ENCODE peak calls at places on chromosomes 1 and 21, in ten cellular contexts. One of them, this sample, is unnamed.

GRCh38 chr1:234782057-234782800 is 172.3 kb upstream of the IRF2BP2 start:
- DNase-seq in brain microvascular endothelial cell: no peak
- DNase-seq in uterus: no peak
- DNase-seq in keratinocyte: no peak
- DNase-seq in body of pancreas: no peak
- DNase-seq in astrocyte of the spinal cord: peak
- DNase-seq in astrocyte: no peak
- DNase-seq in psoas muscle: no peak
- DNase-seq in pancreas: no peak
- DNase-seq in kidney: no peak
- DNase-seq in this sample: no peak

GRCh38 chr1:184212649-184213314 is 161.3 kb downstream of the TSEN15 start:
- DNase-seq in body of pancreas: peak
- DNase-seq in pancreas: no peak
- DNase-seq in psoas muscle: no peak
- DNase-seq in uterus: peak
- DNase-seq in keratinocyte: peak
- DNase-seq in astrocyte: peak
- DNase-seq in brain microvascular endothelial cell: peak
- DNase-seq in kidney: peak
- DNase-seq in astrocyte of the spinal cord: peak
- DNase-seq in this sample: peak

GRCh38 chr1:54499097-54500029 is 48.7 kb upstream of the ACOT11 start:
- DNase-seq in body of pancreas: peak
- DNase-seq in psoas muscle: no peak
- DNase-seq in astrocyte of the spinal cord: peak
- DNase-seq in uterus: peak
- DNase-seq in keratinocyte: no peak
- DNase-seq in astrocyte: no peak
- DNase-seq in kidney: peak
- DNase-seq in pancreas: peak
- DNase-seq in brain microvascular endothelial cell: peak
- DNase-seq in this sample: no peak

GRCh38 chr21:46295177-46295711 is 9.1 kb downstream of the YBEY start:
- DNase-seq in body of pancreas: no peak
- DNase-seq in pancreas: no peak
- DNase-seq in kidney: no peak
- DNase-seq in astrocyte of the spinal cord: peak
- DNase-seq in psoas muscle: peak
- DNase-seq in uterus: no peak
- DNase-seq in brain microvascular endothelial cell: peak
- DNase-seq in keratinocyte: no peak
- DNase-seq in astrocyte: peak
- DNase-seq in this sample: no peak

GRCh38 chr1:159000627-159001026 is 9.1 kb upstream of the IFI16 start:
- DNase-seq in keratinocyte: no peak
- DNase-seq in pancreas: peak
- DNase-seq in astrocyte: peak
- DNase-seq in uterus: peak
- DNase-seq in astrocyte of the spinal cord: peak
- DNase-seq in kidney: peak
- DNase-seq in brain microvascular endothelial cell: peak
- DNase-seq in body of pancreas: peak
- DNase-seq in psoas muscle: peak
- DNase-seq in this sample: peak

GRCh38 chr1:21340230-21340564 is 49.9 kb upstream of the ECE1 start:
- DNase-seq in uterus: no peak
- DNase-seq in body of pancreas: peak
- DNase-seq in astrocyte: no peak
- DNase-seq in pancreas: peak
- DNase-seq in brain microvascular endothelial cell: no peak
- DNase-seq in kidney: no peak
- DNase-seq in psoas muscle: peak
- DNase-seq in astrocyte of the spinal cord: no peak
- DNase-seq in keratinocyte: no peak
- DNase-seq in this sample: no peak

GRCh38 chr1:7686301-7686850 is 84.7 kb upstream of the VAMP3 start:
- DNase-seq in psoas muscle: no peak
- DNase-seq in body of pancreas: no peak
- DNase-seq in astrocyte: no peak
- DNase-seq in brain microvascular endothelial cell: no peak
- DNase-seq in astrocyte of the spinal cord: no peak
- DNase-seq in uterus: no peak
- DNase-seq in pancreas: no peak
- DNase-seq in kidney: peak
- DNase-seq in keratinocyte: no peak
- DNase-seq in this sample: no peak

GRCh38 chr21:41133896-41134522 is 34.0 kb upstream of the BACE2 start:
- DNase-seq in keratinocyte: no peak
- DNase-seq in uterus: no peak
- DNase-seq in pancreas: no peak
- DNase-seq in psoas muscle: no peak
- DNase-seq in body of pancreas: no peak
- DNase-seq in brain microvascular endothelial cell: peak
- DNase-seq in astrocyte of the spinal cord: peak
- DNase-seq in kidney: peak
- DNase-seq in astrocyte: peak
- DNase-seq in this sample: no peak

GRCh38 chr21:45018131-45019075 is 56.0 kb upstream of the ADARB1 start:
- DNase-seq in psoas muscle: peak
- DNase-seq in keratinocyte: no peak
- DNase-seq in body of pancreas: no peak
- DNase-seq in kidney: peak
- DNase-seq in astrocyte of the spinal cord: no peak
- DNase-seq in uterus: peak
- DNase-seq in pancreas: peak
- DNase-seq in astrocyte: no peak
- DNase-seq in brain microvascular endothelial cell: no peak
- DNase-seq in this sample: no peak

GRCh38 chr1:154863702-154864174 is 6.3 kb downstream of the KCNN3 start:
- DNase-seq in keratinocyte: no peak
- DNase-seq in body of pancreas: no peak
- DNase-seq in astrocyte of the spinal cord: peak
- DNase-seq in brain microvascular endothelial cell: peak
- DNase-seq in uterus: no peak
- DNase-seq in psoas muscle: peak
- DNase-seq in pancreas: no peak
- DNase-seq in astrocyte: peak
- DNase-seq in kidney: no peak
- DNase-seq in this sample: no peak

GRCh38 chr1:160681067-160681890 is 30.3 kb downstream of the CD48 start:
- DNase-seq in uterus: peak
- DNase-seq in brain microvascular endothelial cell: peak
- DNase-seq in keratinocyte: peak
- DNase-seq in body of pancreas: peak
- DNase-seq in astrocyte: no peak
- DNase-seq in astrocyte of the spinal cord: peak
- DNase-seq in pancreas: peak
- DNase-seq in psoas muscle: peak
- DNase-seq in kidney: peak
- DNase-seq in this sample: no peak

DNA sequence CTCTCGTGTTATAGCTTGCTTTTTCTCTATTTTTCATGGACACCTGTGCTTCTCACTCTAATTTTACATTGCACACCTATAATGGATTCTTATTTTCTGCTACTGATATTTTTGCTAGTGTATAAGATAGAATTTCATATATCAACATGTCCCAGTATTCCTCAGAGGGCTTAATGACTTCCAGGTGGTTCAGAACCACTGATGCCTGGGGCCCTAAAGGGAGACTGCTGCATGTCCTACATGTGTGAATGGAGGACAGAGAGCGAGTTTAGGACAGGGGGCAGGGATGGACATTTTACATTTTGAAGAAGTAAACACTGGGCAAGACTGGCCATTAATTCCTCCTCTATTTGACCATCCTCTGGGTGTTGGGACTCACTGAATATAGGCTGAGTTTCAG is 100.6 kb downstream of the DISC1 start:
- DNase-seq in keratinocyte: no peak
- DNase-seq in kidney: no peak
- DNase-seq in brain microvascular endothelial cell: no peak
- DNase-seq in psoas muscle: no peak
- DNase-seq in pancreas: no peak
- DNase-seq in astrocyte: no peak
- DNase-seq in body of pancreas: no peak
- DNase-seq in uterus: no peak
- DNase-seq in astrocyte of the spinal cord: no peak
- DNase-seq in this sample: no peak
- TF ChIP-seq CTCF in keratinocyte: no peak
- TF ChIP-seq CTCF in kidney: no peak
- TF ChIP-seq CTCF in brain microvascular endothelial cell: no peak
- TF ChIP-seq CTCF in psoas muscle: no peak
- TF ChIP-seq CTCF in pancreas: no peak
- TF ChIP-seq CTCF in astrocyte: no peak
- TF ChIP-seq CTCF in body of pancreas: no peak
- TF ChIP-seq CTCF in uterus: no peak
- TF ChIP-seq CTCF in astrocyte of the spinal cord: no peak
- TF ChIP-seq CTCF in this sample: no peak

GRCh38 chr1:116751149-116751548 is 3.1 kb upstream of the CD2 start:
- DNase-seq in keratinocyte: no peak
- DNase-seq in psoas muscle: no peak
- DNase-seq in brain microvascular endothelial cell: no peak
- DNase-seq in kidney: no peak
- DNase-seq in uterus: no peak
- DNase-seq in astrocyte of the spinal cord: no peak
- DNase-seq in pancreas: no peak
- DNase-seq in astrocyte: no peak
- DNase-seq in body of pancreas: no peak
- DNase-seq in this sample: no peak

GRCh38 chr1:116754203-116754977 is at the start of gene CD2:
- DNase-seq in kidney: no peak
- DNase-seq in keratinocyte: no peak
- DNase-seq in pancreas: no peak
- DNase-seq in brain microvascular endothelial cell: no peak
- DNase-seq in astrocyte of the spinal cord: no peak
- DNase-seq in psoas muscle: no peak
- DNase-seq in astrocyte: no peak
- DNase-seq in body of pancreas: no peak
- DNase-seq in uterus: no peak
- DNase-seq in this sample: no peak

GRCh38 chr1:116751626-116752025 is 2.6 kb upstream of the CD2 start:
- DNase-seq in pancreas: no peak
- DNase-seq in kidney: no peak
- DNase-seq in uterus: no peak
- DNase-seq in astrocyte of the spinal cord: no peak
- DNase-seq in body of pancreas: no peak
- DNase-seq in keratinocyte: no peak
- DNase-seq in psoas muscle: no peak
- DNase-seq in astrocyte: no peak
- DNase-seq in brain microvascular endothelial cell: no peak
- DNase-seq in this sample: no peak

GRCh38 chr1:116755681-116756080 is 1.5 kb downstream of the CD2 start:
- DNase-seq in kidney: no peak
- DNase-seq in brain microvascular endothelial cell: no peak
- DNase-seq in body of pancreas: no peak
- DNase-seq in pancreas: no peak
- DNase-seq in keratinocyte: no peak
- DNase-seq in psoas muscle: no peak
- DNase-seq in astrocyte of the spinal cord: no peak
- DNase-seq in uterus: no peak
- DNase-seq in astrocyte: no peak
- DNase-seq in this sample: no peak

GRCh38 chr1:116755036-116755435 is 806 bp downstream of the CD2 start:
- DNase-seq in astrocyte: no peak
- DNase-seq in keratinocyte: no peak
- DNase-seq in brain microvascular endothelial cell: no peak
- DNase-seq in psoas muscle: no peak
- DNase-seq in kidney: no peak
- DNase-seq in body of pancreas: no peak
- DNase-seq in uterus: no peak
- DNase-seq in astrocyte of the spinal cord: no peak
- DNase-seq in pancreas: no peak
- DNase-seq in this sample: no peak
- H3K4me3 ChIP-seq in astrocyte: no peak
- H3K4me3 ChIP-seq in keratinocyte: no peak
- H3K4me3 ChIP-seq in brain microvascular endothelial cell: no peak
- H3K4me3 ChIP-seq in psoas muscle: no peak
- H3K4me3 ChIP-seq in kidney: no peak
- H3K4me3 ChIP-seq in body of pancreas: no peak
- H3K4me3 ChIP-seq in uterus: no peak
- H3K4me3 ChIP-seq in astrocyte of the spinal cord: no peak
- H3K4me3 ChIP-seq in pancreas: no peak
- H3K4me3 ChIP-seq in this sample: no peak

GRCh38 chr1:24380508-24380907 is 33.1 kb downstream of the STPG1 start:
- DNase-seq in body of pancreas: no peak
- DNase-seq in uterus: no peak
- DNase-seq in psoas muscle: no peak
- DNase-seq in astrocyte of the spinal cord: no peak
- DNase-seq in astrocyte: no peak
- DNase-seq in keratinocyte: no peak
- DNase-seq in pancreas: no peak
- DNase-seq in kidney: no peak
- DNase-seq in brain microvascular endothelial cell: no peak
- DNase-seq in this sample: no peak
- TF ChIP-seq CTCF in body of pancreas: no peak
- TF ChIP-seq CTCF in uterus: no peak
- TF ChIP-seq CTCF in psoas muscle: no peak
- TF ChIP-seq CTCF in astrocyte of the spinal cord: no peak
- TF ChIP-seq CTCF in astrocyte: no peak
- TF ChIP-seq CTCF in keratinocyte: no peak
- TF ChIP-seq CTCF in pancreas: no peak
- TF ChIP-seq CTCF in kidney: no peak
- TF ChIP-seq CTCF in brain microvascular endothelial cell: no peak
- TF ChIP-seq CTCF in this sample: no peak

GRCh38 chr1:2210084-2210653 is 15.6 kb upstream of the FAAP20 start:
- DNase-seq in astrocyte of the spinal cord: no peak
- DNase-seq in body of pancreas: no peak
- DNase-seq in kidney: peak
- DNase-seq in keratinocyte: no peak
- DNase-seq in pancreas: peak
- DNase-seq in psoas muscle: no peak
- DNase-seq in brain microvascular endothelial cell: no peak
- DNase-seq in uterus: no peak
- DNase-seq in astrocyte: no peak
- DNase-seq in this sample: no peak

GRCh38 chr1:2210786-2211185 is 16.2 kb upstream of the FAAP20 start:
- DNase-seq in psoas muscle: no peak
- DNase-seq in keratinocyte: no peak
- DNase-seq in uterus: no peak
- DNase-seq in pancreas: peak
- DNase-seq in brain microvascular endothelial cell: no peak
- DNase-seq in astrocyte: no peak
- DNase-seq in kidney: peak
- DNase-seq in astrocyte of the spinal cord: no peak
- DNase-seq in body of pancreas: no peak
- DNase-seq in this sample: no peak

GRCh38 chr1:2212542-2213491 is 15.3 kb upstream of the SKI start:
- DNase-seq in pancreas: peak
- DNase-seq in brain microvascular endothelial cell: peak
- DNase-seq in psoas muscle: peak
- DNase-seq in kidney: peak
- DNase-seq in uterus: peak
- DNase-seq in astrocyte: peak
- DNase-seq in keratinocyte: no peak
- DNase-seq in body of pancreas: peak
- DNase-seq in astrocyte of the spinal cord: peak
- DNase-seq in this sample: peak

GRCh38 chr1:2213576-2214505 is 14.3 kb upstream of the SKI start:
- DNase-seq in pancreas: peak
- DNase-seq in uterus: peak
- DNase-seq in brain microvascular endothelial cell: peak
- DNase-seq in kidney: peak
- DNase-seq in body of pancreas: peak
- DNase-seq in keratinocyte: no peak
- DNase-seq in psoas muscle: peak
- DNase-seq in astrocyte: peak
- DNase-seq in astrocyte of the spinal cord: peak
- DNase-seq in this sample: peak

GRCh38 chr1:2212167-2212541 is 16.0 kb upstream of the SKI start:
- DNase-seq in brain microvascular endothelial cell: no peak
- DNase-seq in uterus: no peak
- DNase-seq in psoas muscle: no peak
- DNase-seq in kidney: no peak
- DNase-seq in astrocyte of the spinal cord: no peak
- DNase-seq in pancreas: no peak
- DNase-seq in body of pancreas: no peak
- DNase-seq in keratinocyte: no peak
- DNase-seq in astrocyte: no peak
- DNase-seq in this sample: no peak
- H3K4me3 ChIP-seq in brain microvascular endothelial cell: peak
- H3K4me3 ChIP-seq in uterus: peak
- H3K4me3 ChIP-seq in psoas muscle: peak
- H3K4me3 ChIP-seq in kidney: peak
- H3K4me3 ChIP-seq in astrocyte of the spinal cord: peak
- H3K4me3 ChIP-seq in pancreas: peak
- H3K4me3 ChIP-seq in body of pancreas: no peak
- H3K4me3 ChIP-seq in keratinocyte: no peak
- H3K4me3 ChIP-seq in astrocyte: peak
- H3K4me3 ChIP-seq in this sample: peak

This sample was measured in AG04449.